ENCODE peak calls at places on chromosomes 6 and 20, in four cellular contexts. H is GM13976, O is fibroblast of pulmonary artery, E is neural progenitor cell. Z is an unnamed sample.

GRCh38 chr6:111057074-111057752 is 30.1 kb upstream of the SLC16A10 start:
- DNase-seq in O (peak; percentile 63), H (peak; percentile 40), E (peak; percentile 51), Z (peak; percentile 28)

GRCh38 chr6:73832313-73832712 is 136.3 kb downstream of the CD109 start:
- DNase-seq in H (no peak), O (peak; percentile 16), E (no peak), Z (no peak)

GRCh38 chr6:93418448-93419303 is 683 bp downstream of the EPHA7 start:
- DNase-seq in E (peak; percentile 92), O (peak; percentile 23), H (peak; percentile 30), Z (no peak)

GRCh38 chr6:7978736-7979135 is 68.1 kb upstream of the TXNDC5 start:
- DNase-seq in O (no peak), E (peak; percentile 78), H (no peak), Z (no peak)

GRCh38 chr6:117338567-117338966 is 73.2 kb downstream of the VGLL2 start:
- DNase-seq in O (no peak), H (no peak), E (no peak), Z (no peak)

GRCh38 chr20:38990728-38991127 is 28.6 kb downstream of the DHX35 start:
- DNase-seq in O (no peak), H (no peak), E (no peak), Z (no peak)

GRCh38 chr6:158198461-158198860 is 30.3 kb downstream of the GTF2H5 start:
- DNase-seq in O (no peak), H (no peak), E (no peak), Z (no peak)

GRCh38 chr20:63750807-63751470 is 11.4 kb downstream of the SLC2A4RG start:
- DNase-seq in H (no peak), E (no peak), O (no peak), Z (no peak)

GRCh38 chr6:114304304-114304887 is 38.4 kb downstream of the HS3ST5 start:
- DNase-seq in E (no peak), O (peak; percentile 47), H (no peak), Z (peak; percentile 11)

GRCh38 chr20:23152308-23152892 is 66.3 kb upstream of the CD93 start:
- DNase-seq in H (no peak), E (no peak), O (peak; percentile 78), Z (peak; percentile 70)

GRCh38 chr6:18343741-18344140 is 43.4 kb upstream of the RNF144B start:
- DNase-seq in O (peak; percentile 67), E (no peak), H (no peak), Z (peak; percentile 40)

GRCh38 chr6:129494586-129494985 is 215.4 kb downstream of the ARHGAP18 start:
- DNase-seq in E (no peak), O (no peak), H (no peak), Z (no peak)

GRCh38 chr6:11763460-11764249 is 14.9 kb downstream of the ADTRP start:
- DNase-seq in H (no peak), E (peak; percentile 32), O (peak; percentile 46), Z (no peak)

GRCh38 chr6:129141499-129141898 is 258.6 kb downstream of the LAMA2 start:
- DNase-seq in H (no peak), E (no peak), O (peak; percentile 46), Z (peak; percentile 19)

GRCh38 chr6:48736486-48737206 is 625.6 kb upstream of the PTCHD4 start:
- DNase-seq in E (no peak), O (peak; percentile 24), H (no peak), Z (peak; percentile 90)
- TF ChIP-seq CTCF in E (no peak), O (no peak), H (no peak), Z (peak; percentile 73)

GRCh38 chr6:13927203-13927602 is 2.5 kb downstream of the RNF182 start:
- DNase-seq in E (no peak), O (no peak), H (no peak), Z (no peak)
- TF ChIP-seq CTCF in E (no peak), O (no peak), H (no peak), Z (no peak)

GRCh38 chr20:33399924-33400323 is 1.4 kb downstream of the CDK5RAP1 start:
- DNase-seq in E (peak; percentile 13), H (no peak), O (peak; percentile 29), Z (no peak)

GRCh38 chr20:33392016-33392415 is 9.3 kb downstream of the CDK5RAP1 start:
- DNase-seq in H (no peak), E (no peak), O (no peak), Z (peak; percentile 76)

GRCh38 chr20:33393609-33394008 is 7.7 kb downstream of the CDK5RAP1 start:
- DNase-seq in H (no peak), E (no peak), O (no peak), Z (peak; percentile 55)

DNA sequence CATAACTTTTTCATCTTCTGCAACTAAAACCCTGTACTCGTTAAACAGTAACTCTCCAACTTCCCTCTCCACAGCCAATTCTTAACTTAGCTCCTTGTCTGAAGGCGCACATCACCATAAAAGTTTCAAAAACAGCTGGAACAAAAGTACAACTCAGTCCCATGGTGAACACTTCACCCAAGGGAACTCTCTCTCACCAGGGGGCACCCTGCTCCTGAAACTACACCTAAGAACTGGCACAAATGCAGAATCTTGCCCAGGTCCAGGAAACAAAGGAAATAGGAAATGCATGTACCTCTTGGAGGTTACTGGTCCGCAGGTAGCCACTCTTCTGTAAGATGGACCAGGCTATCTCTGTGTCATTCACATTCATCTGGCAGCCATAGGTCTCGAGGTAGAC is 6.6 kb downstream of the CDK5RAP1 start:
- DNase-seq in E (no peak), O (no peak), H (no peak), Z (no peak)
- TF ChIP-seq CTCF in E (no peak), O (peak; percentile 24), H (no peak), Z (peak; percentile 45)

GRCh38 chr20:10385850-10386544 is 48.0 kb downstream of the MKKS start:
- DNase-seq in E (no peak), H (no peak), O (peak; percentile 63), Z (no peak)

GRCh38 chr20:10376271-10377075 is 57.5 kb downstream of the MKKS start:
- DNase-seq in H (no peak), O (peak; percentile 56), E (no peak), Z (peak; percentile 47)

GRCh38 chr20:10379761-10380160 is 54.3 kb downstream of the MKKS start:
- DNase-seq in O (no peak), H (no peak), E (no peak), Z (no peak)

GRCh38 chr20:10381477-10381876 is 52.5 kb downstream of the MKKS start:
- DNase-seq in E (no peak), H (no peak), O (no peak), Z (no peak)
- TF ChIP-seq CTCF in E (no peak), H (no peak), O (no peak), Z (peak; percentile 43)

GRCh38 chr6:137206562-137206961 is 12.6 kb downstream of the IFNGR1 start:
- DNase-seq in H (no peak), E (no peak), O (no peak), Z (no peak)

GRCh38 chr6:137200288-137200687 is 18.9 kb downstream of the IFNGR1 start:
- DNase-seq in E (no peak), O (no peak), H (no peak), Z (no peak)

GRCh38 chr6:137197684-137198645 is 21.2 kb downstream of the IFNGR1 start:
- DNase-seq in H (no peak), E (no peak), O (no peak), Z (no peak)

GRCh38 chr6:137203256-137203655 is 15.9 kb downstream of the IFNGR1 start:
- DNase-seq in O (no peak), H (no peak), E (no peak), Z (no peak)

GRCh38 chr6:137202078-137202477 is 17.1 kb downstream of the IFNGR1 start:
- DNase-seq in E (no peak), O (no peak), H (no peak), Z (no peak)
- TF ChIP-seq CTCF in E (peak; percentile 21), O (peak; percentile 15), H (peak; percentile 15), Z (peak; percentile 28)

DNA sequence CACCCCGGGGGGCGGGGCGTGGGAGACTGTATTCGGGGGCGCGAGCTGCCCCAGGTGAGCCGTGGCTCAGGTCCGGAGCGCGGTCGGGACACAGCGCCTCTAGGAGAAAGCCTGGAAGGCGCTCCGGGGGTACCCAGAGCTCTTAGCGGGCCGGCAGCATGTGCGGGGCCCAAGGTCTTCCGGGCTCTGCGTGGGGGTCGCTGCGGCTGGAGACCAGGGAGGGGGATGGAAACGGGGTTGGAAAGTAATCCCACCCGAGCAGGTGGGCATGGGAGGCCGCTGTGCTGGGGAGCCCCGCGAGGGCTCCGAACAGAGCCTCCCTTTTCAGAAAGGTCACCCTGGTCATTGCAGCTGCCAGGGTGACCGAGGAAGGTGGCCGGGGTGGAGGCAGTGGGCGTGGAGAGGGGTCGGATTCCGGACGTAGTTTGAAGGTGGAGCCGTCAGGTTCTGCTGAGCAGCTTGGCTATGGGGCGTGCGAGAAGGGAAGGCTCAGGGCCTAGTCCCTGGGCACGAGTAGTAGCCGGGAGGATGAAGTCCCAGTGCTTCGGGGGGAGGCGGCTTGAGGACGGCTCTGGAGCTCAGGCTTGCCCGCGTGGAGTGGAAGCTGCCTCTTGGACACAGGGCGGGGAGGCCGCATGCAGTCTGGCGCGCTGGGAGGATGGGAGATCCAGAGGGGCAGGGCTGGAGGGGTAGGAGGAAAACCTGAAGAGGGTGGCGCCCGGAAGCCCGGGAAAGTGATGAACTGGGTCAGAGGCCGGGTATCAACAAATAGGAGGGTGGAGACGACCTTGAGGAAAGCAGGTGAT is at the start of gene SIRT5:
- DNase-seq in O (peak; percentile 78), H (peak; percentile 85), E (peak; percentile 91), Z (peak; percentile 81)
- TF ChIP-seq CTCF in O (no peak), H (no peak), E (no peak), Z (no peak)

DNA sequence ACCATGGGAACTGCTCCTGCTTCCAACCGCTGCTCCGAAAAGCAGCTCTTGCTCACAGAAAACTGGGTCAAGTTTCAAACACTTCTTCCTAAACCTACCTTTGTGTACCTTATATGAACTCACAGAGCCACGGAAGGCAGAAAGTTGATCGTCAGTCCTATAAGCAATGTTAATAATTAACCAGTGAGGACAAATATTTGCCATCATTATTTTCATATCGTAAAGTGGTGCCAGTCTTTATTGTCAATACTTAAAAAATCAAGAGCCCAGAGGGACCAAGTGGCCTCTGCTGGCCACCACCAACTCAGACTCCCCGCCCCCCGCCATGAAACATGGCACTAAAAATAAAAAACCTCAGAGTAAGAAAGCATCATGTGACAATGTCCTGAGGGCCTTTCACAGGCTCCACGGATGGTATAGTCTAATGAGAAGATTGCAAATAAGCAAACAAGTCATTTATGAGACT is 9.1 kb upstream of the PBOV1 start:
- DNase-seq in E (no peak), H (no peak), O (no peak), Z (no peak)
- TF ChIP-seq CTCF in E (no peak), H (no peak), O (no peak), Z (no peak)

GRCh38 chr6:16766043-16766521 is 4.8 kb upstream of the ATXN1 start:
- DNase-seq in E (no peak), O (peak; percentile 73), H (no peak), Z (peak; percentile 96)

GRCh38 chr6:16762265-16762546 is 946 bp upstream of the ATXN1 start:
- DNase-seq in O (no peak), E (no peak), H (peak; percentile 58), Z (peak; percentile 41)

GRCh38 chr6:16762547-16763477 is 1.6 kb upstream of the ATXN1 start:
- DNase-seq in O (peak; percentile 84), E (peak; percentile 47), H (peak; percentile 68), Z (peak; percentile 92)

GRCh38 chr6:16765235-16765634 is 4.0 kb upstream of the ATXN1 start:
- DNase-seq in O (no peak), E (no peak), H (no peak), Z (no peak)

GRCh38 chr6:16764188-16764950 is 3.1 kb upstream of the ATXN1 start:
- DNase-seq in E (no peak), O (peak; percentile 80), H (no peak), Z (peak; percentile 59)
- TF ChIP-seq CTCF in E (peak; percentile 45), O (peak; percentile 59), H (no peak), Z (peak; percentile 78)